ENCODE peak calls at places on chromosome 14, in seven cellular contexts. V is tibial artery, H is transverse colon, D is left lung, P is BE2C, B is upper lobe of right lung, T is A549. O is an unnamed sample. For H3K4me1, the result is how much of the 10 kb centered on the place peaks cover.

GRCh38 chr14:69471916-69472315 is 12.6 kb upstream of the PLEKHD1 start:
- DNase-seq in V (no peak), H (no peak), D (no peak), P (no peak), B (no peak), T (no peak), O (no peak)

GRCh38 chr14:63454863-63455622 is 88.1 kb downstream of the PPP2R5E start:
- DNase-seq in V (no peak), H (no peak), D (no peak), P (peak), B (no peak), T (no peak), O (no peak)

GRCh38 chr14:35879654-35880249 is 53.6 kb downstream of the BRMS1L start:
- DNase-seq in V (no peak), H (no peak), D (no peak), P (no peak), B (no peak), T (peak), O (no peak)

GRCh38 chr14:106564058-106564643 is 1037.8 kb downstream of the TMEM121 start:
- DNase-seq in V (no peak), H (peak), D (no peak), P (peak), B (peak), T (peak), O (no peak)

GRCh38 chr14:56972948-56973347 is 162.7 kb upstream of the OTX2 start:
- DNase-seq in V (no peak), H (no peak), D (no peak), P (no peak), B (no peak), T (no peak), O (no peak)

GRCh38 chr14:90851327-90852036 is 35.3 kb upstream of the TTC7B start:
- DNase-seq in V (no peak), H (no peak), D (no peak), P (no peak), B (no peak), T (no peak), O (no peak)

GRCh38 chr14:38404616-38405015 is 148.7 kb upstream of the CLEC14A start:
- DNase-seq in V (no peak), H (no peak), D (no peak), P (no peak), B (no peak), T (no peak), O (no peak)

GRCh38 chr14:81220488-81220766 is 332 bp downstream of the GTF2A1 start:
- DNase-seq in V (no peak), H (no peak), D (no peak), P (no peak), B (no peak), T (no peak), O (no peak)

GRCh38 chr14:98871796-98872195 is 400.2 kb downstream of the BCL11B start:
- DNase-seq in V (no peak), H (no peak), D (no peak), P (no peak), B (no peak), T (no peak), O (no peak)

GRCh38 chr14:76386922-76387782 is 11.2 kb downstream of the ESRRB start:
- DNase-seq in V (peak), H (peak), D (peak), P (peak), B (peak), T (peak), O (no peak)

GRCh38 chr14:26917086-26917485 is 319.3 kb upstream of the NOVA1 start:
- DNase-seq in V (no peak), H (no peak), D (no peak), P (no peak), B (no peak), T (no peak), O (no peak)

GRCh38 chr14:69582207-69582606 is 7.5 kb upstream of the CCDC177 start:
- DNase-seq in V (no peak), H (no peak), D (no peak), P (no peak), B (no peak), T (no peak), O (no peak)

GRCh38 chr14:64758711-64759554 is 54.7 kb downstream of the PLEKHG3 start:
- DNase-seq in V (peak), H (no peak), D (peak), P (peak), B (no peak), T (peak), O (no peak)

GRCh38 chr14:60510976-60511599 is 2.1 kb downstream of the SIX6 start:
- DNase-seq in V (no peak), H (no peak), D (no peak), P (no peak), B (no peak), T (no peak), O (no peak)

GRCh38 chr14:59213368-59214315 is 25.2 kb downstream of the DAAM1 start:
- DNase-seq in V (no peak), H (no peak), D (no peak), P (no peak), B (no peak), T (no peak), O (no peak)

GRCh38 chr14:44112774-44113460 is 394.2 kb downstream of the FSCB start:
- DNase-seq in V (no peak), H (no peak), D (no peak), P (no peak), B (no peak), T (no peak), O (no peak)

GRCh38 chr14:88194531-88194930 is 128.5 kb downstream of the KCNK10 start:
- DNase-seq in V (no peak), H (no peak), D (no peak), P (no peak), B (no peak), T (no peak), O (no peak)

GRCh38 chr14:75247286-75247922 is 31.2 kb upstream of the FOS start:
- DNase-seq in V (no peak), H (peak), D (no peak), P (no peak), B (no peak), T (no peak), O (no peak)

GRCh38 chr14:74260525-74261233 is 21.4 kb downstream of the VSX2 start:
- DNase-seq in V (no peak), H (no peak), D (no peak), P (no peak), B (no peak), T (no peak), O (no peak)

GRCh38 chr14:38851109-38851508 is 251.9 kb downstream of the SEC23A start:
- DNase-seq in V (no peak), H (no peak), D (no peak), P (no peak), B (no peak), T (no peak), O (no peak)

GRCh38 chr14:71931492-71932228 is 569 bp upstream of the RGS6 start:
- DNase-seq in V (no peak), H (no peak), D (no peak), P (no peak), B (no peak), T (no peak), O (no peak)

GRCh38 chr14:89123851-89124250 is 293.2 kb downstream of the FOXN3 start:
- DNase-seq in V (no peak), H (no peak), D (no peak), P (no peak), B (no peak), T (no peak), O (no peak)

GRCh38 chr14:70013269-70013873 is 134.2 kb downstream of the SMOC1 start:
- DNase-seq in V (no peak), H (peak), D (no peak), P (peak), B (no peak), T (peak), O (no peak)

GRCh38 chr14:28294834-28295440 is 471.6 kb upstream of the FOXG1 start:
- DNase-seq in V (no peak), H (no peak), D (no peak), P (no peak), B (no peak), T (no peak), O (no peak)

GRCh38 chr14:70955543-70956480 is 48.6 kb downstream of the PCNX1 start:
- DNase-seq in V (no peak), H (no peak), D (no peak), P (peak), B (no peak), T (no peak), O (no peak)

GRCh38 chr14:90696728-90697127 is 119.5 kb downstream of the TTC7B start:
- DNase-seq in V (no peak), H (no peak), D (no peak), P (no peak), B (no peak), T (no peak), O (no peak)

GRCh38 chr14:40386433-40386832 is 954.2 kb upstream of the FBXO33 start:
- DNase-seq in V (no peak), H (no peak), D (no peak), P (no peak), B (no peak), T (no peak), O (no peak)

GRCh38 chr14:31346097-31346496 is 74.3 kb downstream of the HEATR5A start:
- DNase-seq in V (no peak), H (no peak), D (no peak), P (no peak), B (no peak), T (no peak), O (no peak)

GRCh38 chr14:23162005-23162404 is 21.5 kb downstream of the SLC7A8 start:
- DNase-seq in V (no peak), H (peak), D (no peak), P (no peak), B (no peak), T (no peak), O (no peak)

GRCh38 chr14:54768501-54768900 is 134.1 kb downstream of the GCH1 start:
- DNase-seq in V (no peak), H (no peak), D (no peak), P (no peak), B (no peak), T (no peak), O (no peak)

GRCh38 chr14:91416744-91417133 is 881 bp downstream of the CCDC88C start:
- DNase-seq in V (no peak), H (peak), D (no peak), P (no peak), B (peak), T (no peak), O (no peak)

DNA sequence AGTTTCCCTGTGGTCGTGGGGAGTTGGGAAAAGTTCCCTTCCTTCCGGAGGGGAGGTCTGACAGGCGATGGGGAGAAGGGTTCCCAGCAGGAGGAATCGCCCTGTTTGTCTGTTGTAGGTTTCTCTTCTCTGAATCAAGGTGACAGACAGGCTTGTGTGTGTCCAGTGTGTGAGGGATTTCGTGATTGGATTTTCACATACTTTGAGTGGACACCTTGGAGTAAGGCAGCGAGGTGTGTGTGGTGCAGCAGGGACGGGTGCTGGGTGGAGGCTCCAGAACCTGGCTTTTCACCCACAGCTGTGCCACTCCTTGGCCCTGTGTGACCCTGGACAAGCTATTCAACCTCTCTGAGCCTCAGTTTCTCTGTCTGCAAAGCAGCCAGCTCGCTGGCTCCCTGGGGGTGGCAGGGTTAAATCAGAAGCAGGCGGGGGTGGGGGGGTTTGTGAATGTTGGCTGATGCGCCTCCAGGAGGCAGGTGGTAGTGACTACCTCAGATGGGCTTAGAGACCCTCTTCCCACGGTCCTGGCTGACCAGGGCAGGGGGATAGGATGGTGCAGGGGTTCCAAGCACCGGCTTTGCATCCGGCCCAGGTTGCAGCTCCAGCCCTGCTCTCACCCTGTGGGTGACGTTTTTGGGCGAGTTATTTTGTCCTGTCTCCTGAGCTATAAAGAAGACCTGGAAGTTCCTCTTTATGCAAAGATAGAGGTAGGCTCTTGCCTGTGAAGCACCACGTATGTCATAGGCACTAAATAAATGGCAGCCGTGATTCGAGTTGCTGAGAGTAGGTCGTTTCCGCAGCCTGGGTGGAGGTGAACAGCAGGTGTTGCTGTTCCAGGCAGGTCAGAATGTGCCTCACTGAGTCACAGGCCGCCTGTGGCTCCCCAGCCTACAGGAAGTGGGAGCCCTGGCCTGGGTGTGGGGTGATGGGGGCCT is 687 bp downstream of the BDKRB2 start:
- DNase-seq in V (no peak), H (no peak), D (no peak), P (no peak), B (no peak), T (peak), O (no peak)
- TF ChIP-seq CTCF in V (no peak), H (no peak), D (no peak), P (no peak), B (no peak), T (no peak), O (no peak)

DNA sequence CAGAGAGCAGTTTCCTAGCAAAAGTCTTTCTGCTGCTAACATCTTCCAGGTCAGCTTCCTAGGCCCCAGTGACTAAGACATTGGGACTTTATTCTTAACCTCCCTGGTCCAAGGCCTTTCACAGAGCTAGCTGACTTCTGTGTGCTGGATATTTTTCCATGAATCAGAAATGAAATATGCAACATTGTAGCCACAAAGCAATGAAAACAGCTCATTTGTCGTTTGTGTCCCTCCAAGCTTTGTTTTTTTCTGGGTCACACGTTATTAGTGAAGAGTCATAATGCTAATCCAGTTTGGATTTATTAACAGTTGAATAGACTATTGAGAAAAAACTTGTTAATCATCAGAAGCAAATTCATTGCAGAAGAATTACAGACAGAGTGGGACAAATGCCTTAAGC is 82.4 kb downstream of the ARF6 start:
- DNase-seq in V (no peak), H (no peak), D (no peak), P (no peak), B (no peak), T (no peak), O (no peak)
- H3K4me1 ChIP-seq in V (under half), H (half or more), D (half or more), P (under half), B (under half), T (half or more), O (under half)

GRCh38 chr14:68341765-68342212 is 451.1 kb downstream of the ZFP36L1 start:
- DNase-seq in V (no peak), H (no peak), D (no peak), P (no peak), B (no peak), T (no peak), O (no peak)

GRCh38 chr14:68343534-68344093 is 449.3 kb downstream of the ZFP36L1 start:
- DNase-seq in V (no peak), H (no peak), D (no peak), P (no peak), B (no peak), T (no peak), O (no peak)

GRCh38 chr14:68345738-68346137 is 447.1 kb downstream of the ZFP36L1 start:
- DNase-seq in V (no peak), H (no peak), D (no peak), P (no peak), B (no peak), T (no peak), O (no peak)

GRCh38 chr14:68340262-68340661 is 452.6 kb downstream of the ZFP36L1 start:
- DNase-seq in V (no peak), H (no peak), D (no peak), P (no peak), B (no peak), T (no peak), O (no peak)

DNA sequence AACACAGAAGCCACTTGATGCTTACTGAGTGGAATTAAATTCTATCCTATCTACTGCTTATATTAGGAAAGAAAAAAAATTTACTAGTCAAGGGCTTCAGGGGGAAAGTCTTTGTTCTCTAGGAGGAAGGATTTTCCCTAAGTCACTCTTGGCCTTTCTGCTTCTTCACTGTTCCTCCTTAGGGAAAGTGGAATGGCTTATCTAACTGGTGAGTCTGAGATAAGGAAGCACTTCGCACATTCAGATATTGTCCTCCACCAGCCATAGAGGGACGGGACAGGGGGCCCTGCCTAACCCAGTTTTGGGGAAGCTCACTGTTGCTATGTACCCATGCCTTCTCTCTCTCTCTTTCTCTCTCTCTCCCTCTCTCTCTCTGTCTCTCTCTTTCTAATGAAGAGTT is 450.7 kb downstream of the ZFP36L1 start:
- DNase-seq in V (no peak), H (no peak), D (no peak), P (no peak), B (no peak), T (no peak), O (no peak)
- TF ChIP-seq CTCF in V (no peak), H (no peak), D (no peak), P (no peak), B (no peak), T (no peak), O (no peak)

DNA sequence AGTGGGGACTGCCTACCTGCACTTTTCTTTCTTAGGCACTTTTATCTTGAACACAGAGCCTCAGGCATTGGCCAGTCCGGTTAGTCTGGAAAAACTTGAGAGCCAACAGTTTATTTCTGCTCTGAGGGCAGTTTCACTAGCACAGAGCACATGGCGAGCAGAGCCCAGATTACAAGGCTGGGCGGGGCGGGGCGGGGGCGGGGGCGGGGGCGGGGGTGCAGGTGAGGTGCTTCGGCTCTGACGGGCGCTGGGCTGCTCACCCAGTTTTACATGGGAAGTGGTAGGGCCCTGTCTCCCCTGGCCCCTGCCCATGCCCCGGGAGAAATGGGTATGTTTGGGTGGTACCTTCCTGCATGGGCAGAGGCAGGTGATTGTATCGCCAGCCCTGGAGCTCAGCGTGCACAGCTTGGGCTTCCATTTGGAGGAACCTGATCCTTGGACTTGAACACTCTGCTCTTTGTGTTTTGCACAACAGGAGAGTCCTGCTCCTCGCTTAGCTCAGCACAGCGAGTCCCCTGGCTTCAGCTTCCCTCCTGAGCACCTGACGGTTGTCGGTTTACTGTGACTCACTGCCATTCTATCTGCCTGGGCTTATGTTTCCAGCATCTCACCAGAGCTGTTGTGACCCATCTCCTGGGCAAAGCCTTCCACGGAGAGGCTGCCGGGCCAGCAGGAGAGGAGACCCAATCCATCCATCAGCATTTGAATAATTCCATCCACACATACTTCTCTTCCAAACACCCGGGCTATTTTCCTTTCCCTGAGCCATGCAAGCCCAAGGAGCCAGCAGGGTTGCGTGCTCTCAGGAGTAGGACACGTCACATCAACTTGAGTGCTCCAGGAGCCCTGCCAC is 108.5 kb downstream of the ARF6 start:
- DNase-seq in V (peak), H (peak), D (peak), P (no peak), B (peak), T (peak), O (no peak)
- H3K4me1 ChIP-seq in V (half or more), H (half or more), D (half or more), P (under half), B (under half), T (half or more), O (half or more)

GRCh38 chr14:100237735-100238418 is 1.1 kb upstream of the YY1 start:
- DNase-seq in V (peak), H (peak), D (peak), P (peak), B (peak), T (peak), O (no peak)
- TF ChIP-seq CTCF in V (no peak), H (no peak), D (no peak), P (no peak), B (no peak), T (no peak), O (no peak)